ENCODE peak calls at places on chromosomes 12 and 14, in seven cellular contexts. O is CD8-positive, alpha-beta T cell; V is CD4-positive, alpha-beta memory T cell; M is tibial artery; L is uterus; U is BE2C; D is CD8-positive, alpha-beta memory T cell. J is an unnamed sample.

GRCh38 chr14:36863271-36863670 is 201.6 kb downstream of the PAX9 start:
- DNase-seq in O (no peak), V (no peak), M (no peak), L (no peak), U (no peak), D (no peak), J (no peak)

GRCh38 chr12:6224550-6224949 is 24.4 kb downstream of the CD9 start:
- DNase-seq in O (no peak), V (no peak), M (peak; percentile 97), L (peak; percentile 56), U (peak; percentile 55), D (no peak), J (no peak)

GRCh38 chr12:10634427-10634826 is 21.0 kb upstream of the MAGOHB start:
- DNase-seq in O (no peak), V (no peak), M (no peak), L (no peak), U (no peak), D (no peak), J (no peak)

GRCh38 chr14:104382361-104383087 is 197.0 kb upstream of the C14orf180 start:
- DNase-seq in O (no peak), V (no peak), M (peak; percentile 48), L (no peak), U (no peak), D (no peak), J (no peak)

GRCh38 chr12:12660201-12660600 is 35.8 kb downstream of the GPR19 start:
- DNase-seq in O (no peak), V (no peak), M (no peak), L (no peak), U (no peak), D (no peak), J (no peak)

GRCh38 chr12:127311695-127312364 is 955.1 kb upstream of the TMEM132C start:
- DNase-seq in O (no peak), V (no peak), M (no peak), L (no peak), U (no peak), D (no peak), J (no peak)

GRCh38 chr14:51004801-51005526 is 60.7 kb upstream of the PYGL start:
- DNase-seq in O (no peak), V (no peak), M (no peak), L (no peak), U (peak; percentile 27), D (no peak), J (no peak)

GRCh38 chr14:91911474-91912032 is 35.9 kb downstream of the FBLN5 start:
- DNase-seq in O (peak; percentile 71), V (no peak), M (no peak), L (no peak), U (peak; percentile 28), D (peak; percentile 51), J (no peak)

GRCh38 chr14:23469906-23470403 is 452 bp downstream of the NGDN start:
- DNase-seq in O (no peak), V (peak; percentile 41), M (no peak), L (no peak), U (no peak), D (no peak), J (no peak)

GRCh38 chr12:124608451-124608870 is 41.0 kb upstream of the NCOR2 start:
- DNase-seq in O (no peak), V (no peak), M (no peak), L (no peak), U (no peak), D (no peak), J (no peak)

GRCh38 chr14:55306938-55307589 is 35.8 kb downstream of the FBXO34 start:
- DNase-seq in O (no peak), V (no peak), M (no peak), L (no peak), U (no peak), D (no peak), J (no peak)

GRCh38 chr12:124641591-124641990 is 74.2 kb upstream of the NCOR2 start:
- DNase-seq in O (no peak), V (no peak), M (no peak), L (no peak), U (no peak), D (no peak), J (no peak)

GRCh38 chr14:104187931-104188726 is 49.7 kb downstream of the KIF26A start:
- DNase-seq in O (no peak), V (no peak), M (no peak), L (no peak), U (no peak), D (no peak), J (no peak)

GRCh38 chr14:36784541-36784940 is 122.9 kb downstream of the PAX9 start:
- DNase-seq in O (no peak), V (no peak), M (no peak), L (no peak), U (no peak), D (no peak), J (no peak)

GRCh38 chr12:126193190-126193589 is 1128.0 kb downstream of the AACS start:
- DNase-seq in O (no peak), V (no peak), M (no peak), L (no peak), U (no peak), D (no peak), J (no peak)

GRCh38 chr12:39616251-39616650 is 3.4 kb downstream of the ABCD2 start:
- DNase-seq in O (no peak), V (no peak), M (no peak), L (no peak), U (no peak), D (no peak), J (no peak)

GRCh38 chr14:24847568-24847967 is 202.4 kb downstream of the STXBP6 start:
- DNase-seq in O (no peak), V (no peak), M (no peak), L (no peak), U (no peak), D (no peak), J (no peak)

GRCh38 chr14:68952544-68953535 is 26.3 kb downstream of the ACTN1 start:
- DNase-seq in O (no peak), V (no peak), M (no peak), L (peak; percentile 80), U (peak; percentile 85), D (peak; percentile 43), J (no peak)

GRCh38 chr14:44283836-44284235 is 223.2 kb downstream of the FSCB start:
- DNase-seq in O (no peak), V (no peak), M (no peak), L (no peak), U (no peak), D (no peak), J (no peak)

GRCh38 chr12:131287938-131288797 is 334.5 kb downstream of the ADGRD1 start:
- DNase-seq in O (no peak), V (no peak), M (peak; percentile 29), L (peak; percentile 1), U (no peak), D (no peak), J (no peak)
- H3K9me3 ChIP-seq in O (no peaks in the 10 kb centered on the region), V (no peaks in the 10 kb centered on the region), M (no peaks in the 10 kb centered on the region), L (no peaks in the 10 kb centered on the region), U (no peaks in the 10 kb centered on the region), D (no peaks in the 10 kb centered on the region), J (no peaks in the 10 kb centered on the region)

GRCh38 chr12:133129368-133130037 is 571 bp downstream of the ZNF891 start:
- DNase-seq in O (no peak), V (no peak), M (no peak), L (no peak), U (no peak), D (no peak), J (no peak)
- H3K9me3 ChIP-seq in O (peaks cover 22% of the 10 kb centered on the region), V (peaks cover 19% of the 10 kb centered on the region), M (no peaks in the 10 kb centered on the region), L (peaks cover 54% of the 10 kb centered on the region), U (peaks cover 6% of the 10 kb centered on the region), D (peaks cover 28% of the 10 kb centered on the region), J (peaks cover 27% of the 10 kb centered on the region)

GRCh38 chr14:66804141-66804540 is 296.2 kb downstream of the GPHN start:
- DNase-seq in O (no peak), V (no peak), M (no peak), L (no peak), U (no peak), D (no peak), J (no peak)

GRCh38 chr14:66802962-66803361 is 295.0 kb downstream of the GPHN start:
- DNase-seq in O (no peak), V (no peak), M (no peak), L (no peak), U (no peak), D (no peak), J (no peak)
- H3K9me3 ChIP-seq in O (peaks cover 2% of the 10 kb centered on the region), V (no peaks in the 10 kb centered on the region), M (no peaks in the 10 kb centered on the region), L (peaks cover 4% of the 10 kb centered on the region), U (peaks cover 9% of the 10 kb centered on the region), D (no peaks in the 10 kb centered on the region), J (no peaks in the 10 kb centered on the region)

GRCh38 chr14:98835051-98835824 is 436.8 kb downstream of the BCL11B start:
- DNase-seq in O (no peak), V (no peak), M (no peak), L (no peak), U (no peak), D (no peak), J (no peak)

GRCh38 chr14:98840076-98840475 is 431.9 kb downstream of the BCL11B start:
- DNase-seq in O (no peak), V (no peak), M (no peak), L (no peak), U (no peak), D (no peak), J (no peak)

GRCh38 chr14:98835825-98836100 is 436.2 kb downstream of the BCL11B start:
- DNase-seq in O (no peak), V (no peak), M (no peak), L (no peak), U (no peak), D (no peak), J (no peak)

GRCh38 chr14:98834119-98834518 is 437.9 kb downstream of the BCL11B start:
- DNase-seq in O (no peak), V (no peak), M (no peak), L (no peak), U (no peak), D (no peak), J (no peak)
- H3K9me3 ChIP-seq in O (no peaks in the 10 kb centered on the region), V (no peaks in the 10 kb centered on the region), M (no peaks in the 10 kb centered on the region), L (no peaks in the 10 kb centered on the region), U (no peaks in the 10 kb centered on the region), D (no peaks in the 10 kb centered on the region), J (no peaks in the 10 kb centered on the region)

GRCh38 chr14:70489579-70490175 is 37.7 kb downstream of the ADAM21 start:
- DNase-seq in O (no peak), V (no peak), M (no peak), L (no peak), U (no peak), D (no peak), J (no peak)
- H3K9me3 ChIP-seq in O (peaks cover 7% of the 10 kb centered on the region), V (peaks cover 18% of the 10 kb centered on the region), M (no peaks in the 10 kb centered on the region), L (peaks cover 23% of the 10 kb centered on the region), U (peaks cover 5% of the 10 kb centered on the region), D (peaks cover 25% of the 10 kb centered on the region), J (no peaks in the 10 kb centered on the region)

GRCh38 chr12:79858518-79858917 is 76.4 kb downstream of the PPP1R12A start:
- DNase-seq in O (no peak), V (no peak), M (no peak), L (no peak), U (no peak), D (no peak), J (no peak)
- H3K9me3 ChIP-seq in O (no peaks in the 10 kb centered on the region), V (no peaks in the 10 kb centered on the region), M (no peaks in the 10 kb centered on the region), L (no peaks in the 10 kb centered on the region), U (no peaks in the 10 kb centered on the region), D (no peaks in the 10 kb centered on the region), J (no peaks in the 10 kb centered on the region)

DNA sequence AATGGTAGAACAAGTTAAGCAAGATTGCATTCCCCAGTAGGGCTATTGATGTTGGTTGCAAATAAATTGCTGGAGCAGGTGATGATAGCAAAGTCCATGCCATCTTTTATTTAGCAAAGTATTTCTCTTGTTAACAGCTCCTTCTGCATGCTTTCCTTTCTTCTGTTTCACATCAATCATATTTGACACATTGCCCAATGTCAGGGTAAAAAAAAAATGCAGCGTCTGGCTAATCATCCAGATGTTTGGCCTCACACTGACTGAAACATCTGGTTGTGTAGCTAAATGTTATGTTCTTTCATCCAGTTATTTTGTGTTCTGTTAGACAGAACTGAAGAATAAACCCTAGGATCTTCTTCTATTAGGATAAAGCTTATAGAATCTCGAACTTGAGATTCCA is 859.3 kb downstream of the DIO2 start:
- DNase-seq in O (no peak), V (no peak), M (no peak), L (no peak), U (no peak), D (no peak), J (no peak)
- H3K9me3 ChIP-seq in O (no peaks in the 10 kb centered on the region), V (no peaks in the 10 kb centered on the region), M (no peaks in the 10 kb centered on the region), L (no peaks in the 10 kb centered on the region), U (no peaks in the 10 kb centered on the region), D (no peaks in the 10 kb centered on the region), J (no peaks in the 10 kb centered on the region)

J was measured in T-helper 17 cell.